ENCODE peak calls at places on chromosomes 12 and 14, in seven cellular contexts. X is RKO, S is AG04450, L is HTR-8/SVneo, Y is GM04504, A is HEK293T, Z is natural killer cell. G is an unnamed sample.

GRCh38 chr12:56257491-56258067 is 605 bp downstream of the ANKRD52 start:
- DNase-seq in X (peak), S (no peak), L (peak), Y (no peak), A (peak), Z (no peak), G (peak)

GRCh38 chr14:101828038-101828437 is 66.5 kb downstream of the PPP2R5C start:
- DNase-seq in X (no peak), S (no peak), L (no peak), Y (no peak), A (no peak), Z (no peak), G (no peak)

GRCh38 chr14:56498112-56498511 is 81.5 kb upstream of the TMEM260 start:
- DNase-seq in X (no peak), S (no peak), L (no peak), Y (no peak), A (no peak), Z (no peak), G (no peak)

GRCh38 chr12:7369274-7369729 is 65.4 kb downstream of the ACSM4 start:
- DNase-seq in X (peak), S (no peak), L (no peak), Y (peak), A (no peak), Z (no peak), G (peak)

GRCh38 chr14:89654998-89655397 is 238.0 kb upstream of the FOXN3 start:
- DNase-seq in X (no peak), S (no peak), L (no peak), Y (no peak), A (no peak), Z (no peak), G (no peak)

GRCh38 chr12:132133952-132134652 is 10.0 kb downstream of the DDX51 start:
- DNase-seq in X (no peak), S (no peak), L (no peak), Y (no peak), A (peak), Z (no peak), G (no peak)

GRCh38 chr12:89827592-89827991 is 119.0 kb upstream of the ATP2B1 start:
- DNase-seq in X (no peak), S (no peak), L (no peak), Y (no peak), A (no peak), Z (no peak), G (no peak)

GRCh38 chr14:87873741-87874140 is 119.2 kb downstream of the GALC start:
- DNase-seq in X (no peak), S (no peak), L (no peak), Y (no peak), A (no peak), Z (no peak), G (no peak)

GRCh38 chr12:48265792-48266191 is 62.7 kb upstream of the OR10AD1 start:
- DNase-seq in X (no peak), S (no peak), L (no peak), Y (no peak), A (no peak), Z (no peak), G (no peak)